ENCODE peak calls at places on chromosomes 6 and 20, in six cellular contexts. E, P, O, A, W and Q are unnamed samples.

GRCh38 chr20:515696-516095 is 27.9 kb downstream of the CSNK2A1 start:
- DNase-seq in O (no peak), W (no peak), A (no peak), P (no peak), E (no peak), Q (no peak)

GRCh38 chr20:63189846-63190559 is 25.9 kb downstream of the YTHDF1 start:
- DNase-seq in A (no peak), P (no peak), E (no peak), W (no peak), O (no peak), Q (no peak)

GRCh38 chr6:33418690-33419291 is 884 bp upstream of the CUTA start:
- DNase-seq in O (peak), E (no peak), A (peak), P (peak), W (peak), Q (no peak)

GRCh38 chr6:105357147-105357546 is 45.7 kb downstream of the PREP start:
- DNase-seq in E (no peak), A (no peak), O (no peak), P (no peak), W (no peak), Q (no peak)

GRCh38 chr20:47175501-47175900 is 181.0 kb downstream of the ZMYND8 start:
- DNase-seq in A (no peak), E (no peak), P (no peak), W (no peak), O (no peak), Q (no peak)

GRCh38 chr6:135876048-135876447 is 24.5 kb downstream of the PDE7B start:
- DNase-seq in O (no peak), E (no peak), W (no peak), P (no peak), A (no peak), Q (no peak)

GRCh38 chr6:16249971-16250370 is 11.6 kb downstream of the GMPR start:
- DNase-seq in W (no peak), E (no peak), A (no peak), P (no peak), O (no peak), Q (no peak)

GRCh38 chr6:149627672-149628071 is 20.8 kb downstream of the KATNA1 start:
- DNase-seq in P (no peak), W (no peak), A (no peak), E (no peak), O (no peak), Q (no peak)

GRCh38 chr6:90790696-90791095 is 203.8 kb upstream of the MAP3K7 start:
- DNase-seq in O (no peak), P (no peak), E (no peak), A (peak), W (no peak), Q (no peak)

GRCh38 chr20:20695250-20695816 is 17.1 kb downstream of the RALGAPA2 start:
- DNase-seq in E (no peak), W (no peak), P (no peak), O (no peak), A (peak), Q (no peak)

GRCh38 chr6:170116643-170117042 is 174.2 kb downstream of the DLL1 start:
- DNase-seq in W (no peak), P (no peak), O (no peak), E (no peak), A (no peak), Q (no peak)

GRCh38 chr20:46446851-46447250 is 40.4 kb upstream of the ELMO2 start:
- DNase-seq in A (no peak), W (no peak), E (no peak), O (no peak), P (no peak), Q (no peak)